ENCODE peak calls at places on chromosomes 11 and 22, in ten cellular contexts. A is putamen; E is globus pallidus; Q is psoas muscle; V is astrocyte of the hippocampus; N is activated naive CD4-positive, alpha-beta T cell treated with Interleukin-2 at 50 U/mL for 16 hours; Y is aorta; P is HAP-1; L is LHCN-M2; H is EH. T is an unnamed sample.

GRCh38 chr11:31652528-31652927 is 143.0 kb downstream of the ELP4 start:
- DNase-seq in A (no peak), E (no peak), Q (no peak), V (peak), N (no peak), Y (no peak), P (no peak), L (no peak), H (no peak), T (no peak)

GRCh38 chr11:32792111-32792947 is 2.1 kb downstream of the CCDC73 start:
- DNase-seq in A (no peak), E (no peak), Q (no peak), V (no peak), N (no peak), Y (no peak), P (no peak), L (no peak), H (no peak), T (no peak)

GRCh38 chr22:42991010-42991651 is 23.8 kb downstream of the PACSIN2 start:
- DNase-seq in A (no peak), E (no peak), Q (no peak), V (peak), N (no peak), Y (peak), P (no peak), L (peak), H (peak), T (no peak)

GRCh38 chr11:76803023-76803422 is 19.9 kb downstream of the TSKU start:
- DNase-seq in A (no peak), E (no peak), Q (peak), V (no peak), N (no peak), Y (no peak), P (no peak), L (no peak), H (peak), T (no peak)

GRCh38 chr11:129695543-129696308 is 119.9 kb upstream of the TMEM45B start:
- DNase-seq in A (peak), E (no peak), Q (peak), V (peak), N (peak), Y (no peak), P (peak), L (peak), H (peak), T (peak)

GRCh38 chr22:29936186-29936585 is 53.2 kb downstream of the MTMR3 start:
- DNase-seq in A (no peak), E (no peak), Q (no peak), V (peak), N (no peak), Y (no peak), P (no peak), L (no peak), H (no peak), T (no peak)

GRCh38 chr11:1751521-1751921 is 1.1 kb upstream of the IFITM10 start:
- DNase-seq in A (no peak), E (no peak), Q (no peak), V (no peak), N (no peak), Y (peak), P (no peak), L (no peak), H (no peak), T (no peak)

GRCh38 chr11:8258771-8259170 is 4.9 kb downstream of the LMO1 start:
- DNase-seq in A (no peak), E (no peak), Q (no peak), V (peak), N (no peak), Y (peak), P (no peak), L (peak), H (peak), T (no peak)

T was measured in activated naive CD8-positive, alpha-beta T cell treated with anti-CD3 and anti-CD28 coated beads, Interleukin-2, amount 50 U/mL, for 24 hours.